ENCODE peak calls at places on chromosomes 3 and 15, in six cellular contexts. C, U, H, Z, X and P are unnamed samples.

GRCh38 chr15:68775671-68776476 is 44.8 kb downstream of the ANP32A start:
- DNase-seq in H (no peak), C (no peak), X (no peak), Z (no peak), U (peak), P (no peak)

GRCh38 chr3:151878445-151878844 is 5.0 kb downstream of the SUCNR1 start:
- DNase-seq in X (no peak), C (no peak), Z (no peak), H (no peak), U (no peak), P (no peak)

GRCh38 chr15:38886315-38887163 is 321.9 kb upstream of the RASGRP1 start:
- DNase-seq in U (peak), C (no peak), X (no peak), Z (peak), H (no peak), P (peak)

GRCh38 chr3:32856355-32856889 is 38.6 kb downstream of the TRIM71 start:
- DNase-seq in H (no peak), Z (no peak), C (no peak), U (no peak), X (no peak), P (peak)

GRCh38 chr3:39192490-39193092 is at the start of gene XIRP1:
- DNase-seq in C (no peak), H (no peak), X (no peak), Z (peak), U (peak), P (no peak)

GRCh38 chr3:106183762-106184391 is 315.1 kb upstream of the CBLB start:
- DNase-seq in Z (peak), H (no peak), U (peak), X (no peak), C (no peak), P (no peak)

GRCh38 chr3:169619793-169620192 is 43.7 kb downstream of the MECOM start:
- DNase-seq in U (no peak), C (no peak), Z (no peak), H (peak), X (no peak), P (no peak)

GRCh38 chr3:35651888-35652287 is 12.6 kb downstream of the ARPP21 start:
- DNase-seq in C (no peak), H (no peak), Z (no peak), X (no peak), U (peak), P (no peak)

GRCh38 chr3:116815831-116816588 is 106.4 kb downstream of the TUSC7 start:
- DNase-seq in C (no peak), Z (peak), X (no peak), H (no peak), U (peak), P (peak)

GRCh38 chr3:82364827-82365226 is 603.4 kb upstream of the GBE1 start:
- DNase-seq in Z (no peak), H (no peak), X (no peak), C (no peak), U (no peak), P (no peak)
- H3K14ac ChIP-seq in Z (no peak), H (no peak), X (no peak), C (no peak), U (no peak), P (no peak)

DNA sequence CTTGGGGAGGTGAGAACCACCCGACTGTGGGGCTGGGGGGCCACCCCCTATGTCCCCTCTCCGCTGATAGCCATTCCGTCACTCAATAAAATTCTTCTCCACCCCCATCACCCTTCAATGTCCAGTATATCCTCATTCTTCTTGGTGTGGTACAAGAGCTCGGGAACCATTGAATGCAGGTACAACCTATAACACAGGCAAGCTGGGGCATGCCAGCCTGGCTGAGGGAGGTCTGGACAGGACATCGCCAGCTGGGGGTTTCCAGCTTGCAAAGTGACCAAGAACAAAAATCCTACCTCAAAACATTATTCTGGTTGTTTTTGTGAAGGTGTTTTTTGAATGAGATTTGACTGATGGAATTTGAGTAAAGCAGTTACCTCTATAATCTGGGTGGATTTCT is 19.6 kb upstream of the BDH1 start:
- DNase-seq in Z (no peak), X (no peak), H (no peak), U (no peak), C (no peak), P (no peak)
- H2BK5ac ChIP-seq in Z (no peak), X (peak), H (no peak), U (no peak), C (no peak), P (no peak)

GRCh38 chr15:24819680-24820079 is 135.1 kb upstream of the SNRPN start:
- DNase-seq in C (no peak), X (peak), Z (no peak), U (no peak), H (no peak), P (no peak)

GRCh38 chr15:24823473-24823872 is 131.3 kb upstream of the SNRPN start:
- DNase-seq in H (peak), C (peak), X (peak), U (no peak), Z (peak), P (no peak)
- H2AFZ ChIP-seq in H (no peak), C (peak), X (no peak), U (no peak), Z (no peak), P (no peak)

GRCh38 chr15:101322849-101323477 is 27.9 kb upstream of the SNRPA1 start:
- DNase-seq in X (no peak), U (no peak), C (no peak), H (no peak), Z (no peak), P (no peak)
- H3K14ac ChIP-seq in X (no peak), U (no peak), C (peak), H (no peak), Z (no peak), P (no peak)